ENCODE peak calls at places on chromosome 14, in five cellular contexts. U, C, P, G and Z are unnamed samples. For H3K4me1, the result is how much of the 10 kb centered on the place peaks cover.

GRCh38 chr14:69291891-69292586 is 32.1 kb downstream of the GALNT16 start:
- DNase-seq in G (no peak), P (no peak), C (no peak), U (no peak), Z (no peak)

GRCh38 chr14:61654026-61654425 is 41.3 kb upstream of the HIF1A start:
- DNase-seq in U (no peak), C (no peak), G (no peak), P (no peak), Z (no peak)

GRCh38 chr14:75433631-75434556 is 6.1 kb downstream of the JDP2 start:
- DNase-seq in U (no peak), C (no peak), G (no peak), P (no peak), Z (no peak)

GRCh38 chr14:88584451-88584850 is 21.6 kb downstream of the ZC3H14 start:
- DNase-seq in U (peak), C (no peak), G (no peak), P (no peak), Z (no peak)

GRCh38 chr14:90058876-90059458 is 2.8 kb upstream of the KCNK13 start:
- DNase-seq in G (no peak), C (peak), U (no peak), P (peak), Z (no peak)

GRCh38 chr14:39102265-39102968 is 618 bp downstream of the SEC23A start:
- DNase-seq in U (peak), C (peak), G (peak), P (peak), Z (no peak)

GRCh38 chr14:67268456-67269115 is 27.4 kb downstream of the PALS1 start:
- DNase-seq in U (no peak), P (peak), G (no peak), C (no peak), Z (no peak)

GRCh38 chr14:87252103-87252502 is 740.9 kb downstream of the GALC start:
- DNase-seq in U (no peak), P (no peak), G (peak), C (no peak), Z (no peak)

GRCh38 chr14:21169587-21169986 is 13.7 kb upstream of the OR5AU1 start:
- DNase-seq in P (no peak), C (no peak), U (peak), G (no peak), Z (no peak)

GRCh38 chr14:64507376-64508156 is 3.0 kb downstream of the ZBTB1 start:
- DNase-seq in C (no peak), P (peak), U (no peak), G (no peak), Z (no peak)

GRCh38 chr14:53955671-53956426 is 776 bp downstream of the BMP4 start:
- DNase-seq in U (peak), G (no peak), C (peak), P (no peak), Z (no peak)

GRCh38 chr14:76201162-76201561 is 49.4 kb downstream of the GPATCH2L start:
- DNase-seq in P (peak), C (peak), U (no peak), G (no peak), Z (no peak)

DNA sequence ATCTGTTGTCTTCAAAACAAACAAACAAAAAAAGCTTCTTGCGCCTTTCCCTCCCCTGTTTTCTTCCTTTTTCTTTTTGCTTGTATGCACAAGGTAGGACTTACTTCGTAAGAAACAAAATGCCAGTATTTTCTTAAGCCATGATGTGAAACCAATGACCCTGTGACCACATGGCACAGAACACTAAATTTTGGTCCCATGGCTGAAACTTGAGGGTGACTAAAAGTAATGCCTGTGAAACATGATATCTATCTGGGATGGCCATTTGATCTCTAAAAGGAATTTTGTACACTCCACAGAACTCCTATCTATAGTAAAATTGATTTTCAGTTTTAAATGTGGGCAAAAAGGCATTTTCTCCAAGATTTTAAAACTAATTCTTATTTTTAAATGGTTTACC is 63.6 kb downstream of the PAPOLA start:
- DNase-seq in P (no peak), C (no peak), G (no peak), U (no peak), Z (no peak)
- H3K4me3 ChIP-seq in P (no peak), C (no peak), G (no peak), U (no peak), Z (no peak)

DNA sequence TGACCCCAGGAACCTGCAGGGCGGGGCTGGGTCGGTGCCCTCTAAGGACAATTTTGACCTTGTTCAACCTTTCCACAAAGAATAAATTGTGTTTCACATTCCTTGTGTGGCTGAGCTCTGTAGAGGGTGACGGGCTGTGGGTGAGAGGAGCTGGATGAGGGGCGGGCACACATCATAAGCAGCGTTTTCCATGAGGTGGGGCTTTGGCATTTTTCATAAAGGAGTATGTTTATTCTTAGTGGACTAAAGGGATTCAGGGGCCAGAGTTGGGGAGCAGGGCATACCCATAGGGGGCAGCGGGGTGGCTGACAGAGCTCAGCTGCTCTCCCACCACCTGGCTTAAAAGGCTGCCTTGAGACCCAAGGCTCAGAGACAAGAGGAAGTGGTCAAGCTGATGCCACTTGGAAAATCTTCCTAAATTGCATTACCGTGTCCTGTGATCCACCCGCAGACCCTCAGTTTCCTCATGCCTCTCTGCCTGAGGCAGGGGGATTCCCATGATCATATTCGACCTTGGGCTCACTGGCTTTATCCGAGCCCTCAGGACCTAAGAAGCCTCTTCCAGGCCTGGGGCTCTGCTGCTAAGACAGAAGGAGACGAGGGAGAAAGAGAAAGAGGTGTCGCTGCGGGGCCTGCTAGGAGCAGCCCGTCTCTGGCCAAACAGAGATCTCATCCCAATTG is 11.4 kb downstream of the MMP14 start:
- DNase-seq in C (no peak), G (no peak), P (peak), U (no peak), Z (no peak)
- H3K4me1 ChIP-seq in C (under half), G (under half), P (half or more), U (under half), Z (half or more)

GRCh38 chr14:51337520-51337919 is 97.5 kb downstream of the TMX1 start:
- DNase-seq in G (no peak), C (no peak), P (no peak), U (no peak), Z (no peak)
- TF ChIP-seq POLR2A in G (no peak), C (no peak), P (no peak), U (no peak), Z (no peak)

GRCh38 chr14:34113051-34113511 is 162.2 kb upstream of the EGLN3 start:
- DNase-seq in C (peak), U (no peak), P (peak), G (no peak), Z (no peak)
- H3K4me3 ChIP-seq in C (no peak), U (no peak), P (no peak), G (no peak), Z (no peak)

DNA sequence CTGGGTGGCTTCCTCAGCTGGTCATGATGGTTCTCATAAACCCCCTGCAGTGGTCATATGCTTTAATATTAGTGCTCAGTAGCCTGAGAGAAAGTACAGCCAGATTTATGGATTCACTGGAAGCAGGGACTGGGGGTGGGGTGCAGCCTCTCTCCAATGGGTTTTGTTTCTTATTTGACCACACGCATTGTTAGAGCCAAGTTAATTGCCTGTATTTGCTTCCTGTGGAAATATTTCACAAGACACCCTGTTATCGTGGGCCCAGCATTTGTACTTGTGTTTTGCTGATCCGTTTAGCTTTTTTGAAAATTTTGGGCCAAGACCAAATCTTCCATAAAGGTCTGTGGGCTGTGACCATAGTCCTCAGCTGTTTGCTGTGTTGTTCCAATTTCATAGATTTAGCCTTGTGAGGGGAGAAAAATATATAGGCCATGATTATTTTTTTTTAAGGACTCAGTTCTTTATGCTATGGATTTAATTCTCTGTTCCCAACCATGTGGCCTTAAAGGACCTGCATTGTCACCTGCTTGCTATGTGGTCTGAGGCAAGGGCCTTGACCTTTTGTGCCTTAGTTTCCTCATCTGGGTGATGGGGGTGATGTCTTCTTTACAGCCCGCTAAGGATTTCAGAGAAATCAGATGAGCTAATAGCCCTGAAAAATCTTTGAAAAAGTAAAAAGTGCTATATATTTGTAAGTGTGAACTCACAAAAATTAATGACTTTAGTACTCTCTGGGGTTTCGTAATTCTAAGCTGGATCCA is 370.3 kb downstream of the DPF3 start:
- DNase-seq in G (no peak), U (no peak), C (no peak), P (peak), Z (no peak)
- H3K4me1 ChIP-seq in G (under half), U (under half), C (under half), P (under half), Z (under half)

GRCh38 chr14:37196604-37197420 is 925 bp upstream of the MIPOL1 start:
- DNase-seq in G (no peak), P (no peak), U (no peak), C (no peak), Z (no peak)

GRCh38 chr14:37198273-37198598 is 499 bp downstream of the MIPOL1 start:
- DNase-seq in U (no peak), P (no peak), G (no peak), C (no peak), Z (no peak)

GRCh38 chr14:37198907-37199306 is 1.2 kb downstream of the MIPOL1 start:
- DNase-seq in G (no peak), P (no peak), U (no peak), C (no peak), Z (no peak)

GRCh38 chr14:37195327-37195726 is 2.4 kb upstream of the MIPOL1 start:
- DNase-seq in U (no peak), G (no peak), C (no peak), P (peak), Z (no peak)

DNA sequence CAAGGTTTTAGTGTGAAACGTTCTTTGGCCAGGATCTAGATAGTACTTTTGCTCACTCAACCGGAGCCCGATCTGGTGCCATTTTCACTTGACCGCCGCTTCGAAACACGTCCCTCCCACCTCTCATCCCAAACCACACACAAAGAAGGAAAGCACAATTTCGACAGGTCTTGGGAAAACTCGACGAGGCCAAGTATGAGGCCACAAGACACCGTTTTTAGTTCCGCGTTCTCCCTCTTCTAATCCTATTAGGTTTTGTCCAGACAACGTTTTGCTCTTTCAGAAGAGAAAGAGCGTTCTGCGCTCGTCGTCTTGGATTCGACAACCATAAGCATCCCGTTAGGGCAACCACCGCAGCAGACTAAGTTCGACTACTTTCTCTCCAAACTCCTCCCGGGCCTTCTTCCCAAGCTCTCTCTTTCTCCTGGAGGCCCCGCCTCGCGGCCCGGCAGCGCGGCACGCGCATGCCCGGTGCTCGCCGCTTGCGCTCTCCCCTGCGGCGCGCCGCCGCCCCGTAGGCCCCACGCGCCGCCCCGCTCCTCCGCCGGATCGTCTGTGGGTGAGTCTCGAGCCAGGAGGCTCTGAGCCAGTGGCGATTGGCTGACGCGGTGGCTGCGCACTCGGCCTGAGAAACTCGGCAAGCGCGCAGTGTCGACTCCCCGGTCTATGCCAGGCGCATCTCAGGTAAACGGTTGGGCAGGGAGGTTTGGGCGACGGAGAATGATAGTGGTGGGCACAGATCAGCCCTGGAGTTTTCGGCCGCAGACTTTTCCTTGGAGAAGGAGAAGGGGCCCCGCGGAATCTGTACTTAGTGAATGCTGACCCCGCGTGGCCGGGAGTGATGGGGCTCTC is at the start of gene MIPOL1:
- DNase-seq in U (peak), G (peak), P (peak), C (peak), Z (no peak)
- TF ChIP-seq POLR2A in U (no peak), G (peak), P (peak), C (peak), Z (peak)

GRCh38 chr14:92685784-92686355 is 62.6 kb downstream of the LGMN start:
- DNase-seq in C (no peak), G (no peak), U (no peak), P (no peak), Z (no peak)

GRCh38 chr14:92686763-92687427 is 61.5 kb downstream of the LGMN start:
- DNase-seq in G (peak), P (peak), C (peak), U (peak), Z (no peak)

GRCh38 chr14:92687681-92688433 is 60.6 kb downstream of the LGMN start:
- DNase-seq in G (peak), U (no peak), C (no peak), P (no peak), Z (no peak)

GRCh38 chr14:92684801-92685560 is 63.4 kb downstream of the LGMN start:
- DNase-seq in U (no peak), P (no peak), C (no peak), G (no peak), Z (no peak)

GRCh38 chr14:92686411-92686762 is 62.0 kb downstream of the LGMN start:
- DNase-seq in G (no peak), C (no peak), P (no peak), U (no peak), Z (no peak)
- H3K4me3 ChIP-seq in G (no peak), C (no peak), P (no peak), U (peak), Z (peak)

DNA sequence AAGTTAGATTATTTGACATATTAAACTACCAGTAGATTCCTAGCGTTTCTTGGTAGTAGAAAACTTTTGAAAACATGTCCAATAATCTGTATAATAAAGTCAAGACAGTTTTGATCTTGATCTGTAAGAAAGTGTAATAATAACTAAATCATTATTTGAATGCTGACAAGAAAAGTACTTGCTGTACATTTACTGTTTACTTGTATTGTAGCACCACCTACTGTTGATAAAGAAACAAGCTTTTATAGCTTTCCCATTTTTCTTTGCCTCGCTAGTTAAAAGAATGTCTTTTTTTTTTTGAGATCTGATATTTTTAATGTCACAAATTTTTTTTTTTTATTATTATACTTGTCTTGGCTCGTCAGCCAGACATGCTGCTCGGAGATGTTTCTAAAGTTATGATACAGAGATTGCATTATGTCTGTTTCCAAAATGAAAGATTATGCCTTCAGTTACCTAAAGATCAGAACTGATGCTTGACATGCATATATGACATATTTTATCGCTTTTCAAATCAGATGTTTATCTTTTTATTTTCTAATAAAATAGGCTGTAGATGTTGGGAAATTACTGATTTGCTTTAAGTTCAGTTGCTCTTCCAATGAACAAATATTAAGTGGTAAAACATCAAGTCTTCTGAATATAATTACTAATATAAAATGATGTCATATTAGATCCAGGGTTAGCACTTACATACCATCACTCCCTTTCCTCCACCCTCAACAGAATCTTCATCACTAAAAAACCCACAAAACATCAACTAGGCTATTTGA is 140.5 kb downstream of the AKAP6 start:
- DNase-seq in P (peak), G (no peak), U (no peak), C (peak), Z (no peak)
- H3K4me1 ChIP-seq in P (under half), G (under half), U (under half), C (under half), Z (under half)

GRCh38 chr14:24188251-24189058 is at the start of gene IPO4:
- DNase-seq in U (peak), C (peak), P (peak), G (peak), Z (peak)
- TF ChIP-seq POLR2A in U (no peak), C (peak), P (peak), G (peak), Z (no peak)

GRCh38 chr14:91399868-91400640 is 17.6 kb downstream of the CCDC88C start:
- DNase-seq in G (no peak), C (no peak), P (no peak), U (peak), Z (no peak)
- H3K4me3 ChIP-seq in G (no peak), C (no peak), P (no peak), U (peak), Z (no peak)